ENCODE peak calls at places on chromosomes 1 and 21, in eight cellular contexts. G, K, J, X, Y, P, S and I are unnamed samples.

GRCh38 chr1:151106891-151107290 is 36.3 kb downstream of the GABPB2 start:
- DNase-seq in G (no peak), K (peak; percentile 6), J (no peak), X (no peak), Y (peak; percentile 65), P (no peak), S (no peak), I (no peak)

GRCh38 chr21:44337941-44338895 is 972 bp downstream of the CFAP410 start:
- DNase-seq in G (no peak), K (peak; percentile 19), J (no peak), X (no peak), Y (peak; percentile 38), P (peak; percentile 85), S (peak; percentile 66), I (peak; percentile 41)

GRCh38 chr1:7868085-7868780 is 15.4 kb upstream of the UTS2 start:
- DNase-seq in G (no peak), K (no peak), J (no peak), X (no peak), Y (no peak), P (no peak), S (no peak), I (no peak)

GRCh38 chr1:160738266-160738665 is 781 bp upstream of the SLAMF7 start:
- DNase-seq in G (no peak), K (no peak), J (no peak), X (no peak), Y (no peak), P (no peak), S (no peak), I (no peak)

GRCh38 chr1:16092097-16092922 is 18.9 kb upstream of the FAM131C start:
- DNase-seq in G (no peak), K (no peak), J (no peak), X (no peak), Y (no peak), P (no peak), S (no peak), I (no peak)

GRCh38 chr1:22285545-22286396 is 142.9 kb upstream of the WNT4 start:
- DNase-seq in G (no peak), K (no peak), J (no peak), X (no peak), Y (no peak), P (no peak), S (no peak), I (no peak)

GRCh38 chr1:102790997-102791396 is 317.3 kb downstream of the COL11A1 start:
- DNase-seq in G (no peak), K (no peak), J (no peak), X (no peak), Y (peak; percentile 25), P (peak; percentile 25), S (no peak), I (no peak)

GRCh38 chr1:28099050-28099769 is 10.8 kb upstream of the EYA3 start:
- DNase-seq in G (no peak), K (no peak), J (no peak), X (no peak), Y (peak; percentile 61), P (no peak), S (no peak), I (no peak)